ENCODE peak calls at places on chromosomes 16 and 17, in ten cellular contexts. P, I, D, B, J, G, M, N, U and O are unnamed samples.

GRCh38 chr17:43908111-43908721 is 880 bp upstream of the MPP2 start:
- DNase-seq in P (peak; percentile 72), I (peak; percentile 90), D (peak; percentile 81), B (peak; percentile 82), J (peak; percentile 92), G (no peak), M (peak; percentile 84), N (peak; percentile 36), U (peak; percentile 70), O (peak; percentile 29)

GRCh38 chr17:79294459-79295071 is 219.9 kb downstream of the ENGASE start:
- DNase-seq in P (peak; percentile 78), I (peak; percentile 63), D (peak; percentile 69), B (peak; percentile 93), J (peak; percentile 66), G (peak; percentile 50), M (peak; percentile 39), N (peak; percentile 35), U (peak; percentile 53), O (peak; percentile 12)

GRCh38 chr17:65918921-65919546 is 272.9 kb downstream of the CEP112 start:
- DNase-seq in P (no peak), I (peak; percentile 20), D (no peak), B (peak; percentile 13), J (no peak), G (no peak), M (peak; percentile 14), N (no peak), U (peak; percentile 33), O (no peak)

GRCh38 chr17:80679816-80680215 is 135.2 kb downstream of the RPTOR start:
- DNase-seq in P (no peak), I (no peak), D (no peak), B (no peak), J (no peak), G (no peak), M (peak; percentile 3), N (no peak), U (no peak), O (no peak)

GRCh38 chr16:75028544-75028943 is 29.7 kb downstream of the ZNRF1 start:
- DNase-seq in P (no peak), I (no peak), D (no peak), B (no peak), J (no peak), G (no peak), M (no peak), N (no peak), U (no peak), O (no peak)

GRCh38 chr17:35872581-35872980 is 3.9 kb upstream of the HEATR9 start:
- DNase-seq in P (no peak), I (no peak), D (no peak), B (no peak), J (no peak), G (no peak), M (no peak), N (no peak), U (no peak), O (no peak)

GRCh38 chr17:64718058-64718457 is 56.0 kb upstream of the SMURF2 start:
- DNase-seq in P (no peak), I (no peak), D (no peak), B (no peak), J (no peak), G (peak; percentile 49), M (no peak), N (no peak), U (no peak), O (no peak)

GRCh38 chr16:1812732-1813163 is 13.9 kb downstream of the HAGH start:
- DNase-seq in P (no peak), I (peak; percentile 88), D (peak; percentile 15), B (peak; percentile 88), J (peak; percentile 85), G (peak; percentile 50), M (peak; percentile 60), N (peak; percentile 30), U (peak; percentile 89), O (peak; percentile 21)

GRCh38 chr16:4847774-4848587 is 700 bp downstream of the UBN1 start:
- DNase-seq in P (peak; percentile 82), I (peak; percentile 64), D (peak; percentile 32), B (peak; percentile 81), J (peak; percentile 52), G (peak; percentile 62), M (peak; percentile 66), N (peak; percentile 42), U (peak; percentile 70), O (no peak)

GRCh38 chr17:79913451-79913850 is 74.2 kb upstream of the CBX4 start:
- DNase-seq in P (peak; percentile 26), I (no peak), D (no peak), B (peak; percentile 47), J (no peak), G (no peak), M (no peak), N (no peak), U (no peak), O (no peak)

GRCh38 chr17:69042308-69042707 is 18.4 kb downstream of the ABCA9 start:
- DNase-seq in P (no peak), I (no peak), D (no peak), B (no peak), J (no peak), G (no peak), M (no peak), N (no peak), U (no peak), O (no peak)